ENCODE peak calls at places on chromosome 9, in seven cellular contexts. F is OCI-LY7, G is IMR-90, Y is GM23338, K is GM12878, J is HCT116, H is neural progenitor cell. O is an unnamed sample.

GRCh38 chr9:25677301-25678146 is 720 bp downstream of the TUSC1 start:
- DNase-seq in J (no peak), K (no peak), F (no peak), Y (peak; percentile 77), G (peak; percentile 55), H (peak; percentile 53), O (no peak)

GRCh38 chr9:115367780-115368179 is 249.8 kb upstream of the TNC start:
- DNase-seq in H (no peak), Y (no peak), F (no peak), G (peak; percentile 76), J (no peak), K (no peak), O (no peak)

GRCh38 chr9:85740821-85741111 is 988 bp downstream of the AGTPBP1 start:
- DNase-seq in H (no peak), J (no peak), K (no peak), F (no peak), Y (no peak), G (peak; percentile 7), O (no peak)

GRCh38 chr9:27528278-27528885 is 1.2 kb downstream of the MOB3B start:
- DNase-seq in H (peak; percentile 91), Y (peak; percentile 93), F (no peak), K (no peak), G (peak; percentile 21), J (no peak), O (no peak)

GRCh38 chr9:127135056-127135745 is 12.8 kb upstream of the ANGPTL2 start:
- DNase-seq in F (no peak), J (no peak), Y (no peak), K (no peak), H (no peak), G (no peak), O (no peak)

GRCh38 chr9:127445851-127446719 is 5.1 kb downstream of the RPL12 start:
- DNase-seq in H (no peak), K (no peak), Y (peak; percentile 36), G (no peak), F (peak; percentile 12), J (no peak), O (no peak)

GRCh38 chr9:121785673-121786542 is 134.5 kb downstream of the DAB2IP start:
- DNase-seq in K (no peak), F (no peak), H (no peak), G (no peak), Y (no peak), J (no peak), O (no peak)

GRCh38 chr9:113580041-113580953 is 116.8 kb downstream of the RGS3 start:
- DNase-seq in J (no peak), H (no peak), G (peak; percentile 35), F (peak; percentile 58), K (peak; percentile 66), Y (no peak), O (peak; percentile 26)

GRCh38 chr9:96253059-96253696 is 48.8 kb downstream of the HSD17B3 start:
- DNase-seq in G (no peak), Y (peak; percentile 45), J (no peak), H (no peak), F (peak; percentile 26), K (peak; percentile 7), O (peak; percentile 31)
- H2AFZ ChIP-seq in G (no peak overlapping the region), Y (peak overlapping the region; percentile 79), J (no peak overlapping the region), H (no peak overlapping the region), F (no peak overlapping the region), K (no peak overlapping the region), O (peak overlapping the region; percentile 19)

DNA sequence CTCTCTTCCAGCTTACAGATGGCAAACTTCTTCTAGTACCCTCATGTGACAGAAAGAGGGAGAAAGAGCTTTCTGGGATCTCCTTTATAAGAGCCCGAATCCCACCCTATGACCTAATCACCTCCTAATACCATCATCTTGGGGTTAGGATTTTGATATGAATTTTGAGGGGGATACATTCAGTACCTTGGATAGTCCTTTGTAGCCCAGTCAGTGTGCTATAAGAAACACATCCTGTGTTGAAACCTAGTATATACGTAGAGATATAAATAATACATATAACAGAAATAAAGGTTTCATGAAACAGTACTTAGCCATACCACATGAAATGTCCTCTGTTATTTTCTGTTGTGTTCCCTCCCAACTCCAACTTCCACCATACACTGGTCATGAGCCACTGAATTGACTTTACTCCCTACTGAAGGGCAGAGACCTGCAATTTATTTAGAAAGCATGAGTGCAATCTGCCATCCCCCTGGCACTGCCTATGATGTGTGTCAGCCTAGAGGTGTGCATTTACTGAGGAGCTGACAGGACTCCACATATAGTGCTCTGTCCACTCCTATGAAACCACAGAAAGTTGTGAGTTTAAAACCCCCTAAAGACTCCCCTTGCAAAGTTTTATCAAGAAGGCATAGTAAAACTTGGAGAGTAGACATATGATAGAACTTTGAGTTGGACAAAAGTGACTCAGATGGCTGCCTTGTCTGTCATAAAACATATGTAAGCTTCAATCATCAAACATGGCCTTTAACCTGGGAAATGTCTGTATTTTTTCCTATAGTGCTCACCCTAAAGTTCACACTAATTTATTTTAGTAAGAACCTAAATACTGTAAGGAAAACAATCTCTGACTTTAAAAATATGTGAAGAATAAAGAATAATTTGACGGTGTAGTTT is 12.8 kb downstream of the PIP5K1B start:
- DNase-seq in J (no peak), G (no peak), F (no peak), Y (no peak), H (no peak), K (no peak), O (no peak)
- H3K27ac ChIP-seq in J (no peak overlapping the region), G (no peak overlapping the region), F (no peak overlapping the region), Y (no peak overlapping the region), H (no peak overlapping the region), K (no peak overlapping the region), O (no peak overlapping the region)

GRCh38 chr9:3468407-3469205 is 57.2 kb downstream of the RFX3 start:
- DNase-seq in F (no peak), H (no peak), G (no peak), J (no peak), Y (no peak), K (no peak), O (no peak)
- H3K4me2 ChIP-seq in F (peak overlapping the region; percentile 47), H (peak overlapping the region; percentile 59), G (no peak overlapping the region), J (no peak overlapping the region), Y (peak overlapping the region; percentile 27), K (no peak overlapping the region), O (no peak overlapping the region)

GRCh38 chr9:93860694-93861658 is 94.2 kb downstream of the BARX1 start:
- DNase-seq in F (no peak), H (no peak), J (no peak), G (no peak), Y (peak; percentile 45), K (no peak), O (no peak)
- H2AFZ ChIP-seq in F (no peak overlapping the region), H (no peak overlapping the region), J (no peak overlapping the region), G (peak overlapping the region; percentile 43), Y (peak overlapping the region; percentile 96), K (no peak overlapping the region), O (no peak overlapping the region)

GRCh38 chr9:137317979-137318511 is 16.0 kb upstream of the NRARP start:
- DNase-seq in J (no peak), H (no peak), Y (no peak), K (no peak), G (no peak), F (no peak), O (no peak)
- H3K27ac ChIP-seq in J (no peak overlapping the region), H (no peak overlapping the region), Y (no peak overlapping the region), K (no peak overlapping the region), G (no peak overlapping the region), F (no peak overlapping the region), O (no peak overlapping the region)

GRCh38 chr9:111926421-111926875 is 29.8 kb downstream of the UGCG start:
- DNase-seq in G (peak; percentile 70), F (peak; percentile 91), J (no peak), H (no peak), Y (no peak), K (peak; percentile 86), O (peak; percentile 95)
- H3K4me2 ChIP-seq in G (no peak overlapping the region), F (peak overlapping the region; percentile 71), J (no peak overlapping the region), H (no peak overlapping the region), Y (no peak overlapping the region), K (peak overlapping the region; percentile 77), O (peak overlapping the region; percentile 89)

GRCh38 chr9:99868845-99869244 is 37.6 kb upstream of the STX17 start:
- DNase-seq in K (peak; percentile 44), H (no peak), Y (no peak), F (no peak), J (no peak), G (peak; percentile 30), O (no peak)
- H2AFZ ChIP-seq in K (peak overlapping the region; percentile 55), H (no peak overlapping the region), Y (no peak overlapping the region), F (no peak overlapping the region), J (no peak overlapping the region), G (no peak overlapping the region), O (no peak overlapping the region)